ENCODE peak calls at places on chromosome 11, in five cellular contexts. I is hypothalamus, V is brain microvascular endothelial cell, W is hippocampal formation, N is Karpas-422. U is an unnamed sample.

GRCh38 chr11:18383388-18384156 is 10.8 kb upstream of the LDHA start:
- DNase-seq in V (peak; percentile 98), I (no peak), N (no peak), W (peak; percentile 28), U (peak; percentile 55)

GRCh38 chr11:72483412-72484186 is 49.3 kb upstream of the CLPB start:
- DNase-seq in V (peak; percentile 49), W (no peak), I (no peak), N (no peak), U (no peak)

GRCh38 chr11:102914238-102915043 is 39.7 kb upstream of the MMP12 start:
- DNase-seq in I (no peak), N (peak; percentile 80), W (peak; percentile 3), V (peak; percentile 33), U (peak; percentile 11)

GRCh38 chr11:1298695-1299492 is 10.5 kb downstream of the TOLLIP start:
- DNase-seq in N (no peak), I (no peak), W (no peak), V (no peak), U (no peak)

GRCh38 chr11:37858398-37858797 is 1260.4 kb upstream of the RAG2 start:
- DNase-seq in W (no peak), V (no peak), I (no peak), N (peak; percentile 40), U (no peak)

GRCh38 chr11:120554771-120555432 is 43.4 kb downstream of the GRIK4 start:
- DNase-seq in W (no peak), N (no peak), V (no peak), I (no peak), U (peak; percentile 71)

GRCh38 chr11:1937616-1938342 is 9.4 kb upstream of the MRPL23 start:
- DNase-seq in N (no peak), W (no peak), V (no peak), I (no peak), U (peak; percentile 25)

GRCh38 chr11:66068923-66069714 is 953 bp upstream of the PACS1 start:
- DNase-seq in I (no peak), V (peak; percentile 48), N (peak; percentile 89), W (peak; percentile 36), U (peak; percentile 53)

GRCh38 chr11:91981995-91982394 is 242.6 kb upstream of the FAT3 start:
- DNase-seq in W (no peak), V (peak; percentile 87), N (no peak), I (no peak), U (no peak)

GRCh38 chr11:35083181-35084061 is 55.5 kb upstream of the CD44 start:
- DNase-seq in I (no peak), N (no peak), W (peak; percentile 32), V (peak; percentile 99), U (no peak)

GRCh38 chr11:115737875-115738274 is 233.7 kb upstream of the CADM1 start:
- DNase-seq in N (no peak), I (no peak), W (no peak), V (no peak), U (no peak)

GRCh38 chr11:27882066-27882697 is 181.9 kb upstream of the BDNF start:
- DNase-seq in W (no peak), I (no peak), N (no peak), V (no peak), U (no peak)

GRCh38 chr11:93655581-93656255 is 5.8 kb upstream of the CEP295 start:
- DNase-seq in I (no peak), V (no peak), N (no peak), W (no peak), U (no peak)

GRCh38 chr11:33608386-33608785 is 92.2 kb downstream of the C11orf91 start:
- DNase-seq in V (no peak), N (no peak), I (no peak), W (no peak), U (peak; percentile 33)